ENCODE peak calls at places on chromosomes 5 and 9, in ten cellular contexts. One of them, this sample, is unnamed.
A peak's percentile ranks its signal among the peaks of the same experiment; 100 is the strongest.

GRCh38 chr5:169299651-169300467 is 1.1 kb downstream of the SLIT3 start:
- DNase-seq in K562: no peak
- DNase-seq in fibroblast of the aortic adventitia: peak; percentile 83
- DNase-seq in tibial artery: no peak
- DNase-seq in A549: peak; percentile 32
- DNase-seq in GM06990: no peak
- DNase-seq in NT2/D1: no peak
- DNase-seq in left lung: no peak
- DNase-seq in tibial nerve: no peak
- DNase-seq in OCI-LY7: no peak
- DNase-seq in this sample: no peak

GRCh38 chr9:127389391-127390242 is 7.4 kb upstream of the SLC2A8 start:
- DNase-seq in K562: no peak
- DNase-seq in fibroblast of the aortic adventitia: no peak
- DNase-seq in tibial artery: no peak
- DNase-seq in A549: no peak
- DNase-seq in GM06990: no peak
- DNase-seq in NT2/D1: no peak
- DNase-seq in left lung: no peak
- DNase-seq in tibial nerve: no peak
- DNase-seq in OCI-LY7: no peak
- DNase-seq in this sample: no peak

GRCh38 chr9:129182625-129183494 is 4.8 kb upstream of the IER5L start:
- DNase-seq in K562: peak; percentile 77
- DNase-seq in fibroblast of the aortic adventitia: peak; percentile 17
- DNase-seq in tibial artery: no peak
- DNase-seq in A549: peak; percentile 47
- DNase-seq in GM06990: no peak
- DNase-seq in NT2/D1: no peak
- DNase-seq in left lung: no peak
- DNase-seq in tibial nerve: peak; percentile 35
- DNase-seq in OCI-LY7: no peak
- DNase-seq in this sample: no peak

GRCh38 chr9:75169623-75170022 is 81.3 kb downstream of the OSTF1 start:
- DNase-seq in K562: no peak
- DNase-seq in fibroblast of the aortic adventitia: peak; percentile 78
- DNase-seq in tibial artery: no peak
- DNase-seq in A549: no peak
- DNase-seq in GM06990: no peak
- DNase-seq in NT2/D1: no peak
- DNase-seq in left lung: no peak
- DNase-seq in tibial nerve: no peak
- DNase-seq in OCI-LY7: no peak
- DNase-seq in this sample: no peak

GRCh38 chr5:148214665-148215064 is 11.8 kb downstream of the SPINK6 start:
- DNase-seq in K562: no peak
- DNase-seq in fibroblast of the aortic adventitia: no peak
- DNase-seq in tibial artery: no peak
- DNase-seq in A549: no peak
- DNase-seq in GM06990: no peak
- DNase-seq in NT2/D1: no peak
- DNase-seq in left lung: no peak
- DNase-seq in tibial nerve: peak; percentile 7
- DNase-seq in OCI-LY7: no peak
- DNase-seq in this sample: no peak

GRCh38 chr9:113316032-113316431 is 12.9 kb upstream of the RNF183 start:
- DNase-seq in K562: no peak
- DNase-seq in fibroblast of the aortic adventitia: no peak
- DNase-seq in tibial artery: no peak
- DNase-seq in A549: no peak
- DNase-seq in GM06990: no peak
- DNase-seq in NT2/D1: no peak
- DNase-seq in left lung: no peak
- DNase-seq in tibial nerve: no peak
- DNase-seq in OCI-LY7: no peak
- DNase-seq in this sample: no peak

GRCh38 chr5:79025054-79025465 is 40.0 kb upstream of the ARSB start:
- DNase-seq in K562: peak; percentile 66
- DNase-seq in fibroblast of the aortic adventitia: peak; percentile 78
- DNase-seq in tibial artery: peak; percentile 27
- DNase-seq in A549: peak; percentile 41
- DNase-seq in GM06990: peak; percentile 18
- DNase-seq in NT2/D1: peak; percentile 57
- DNase-seq in left lung: peak; percentile 79
- DNase-seq in tibial nerve: peak; percentile 46
- DNase-seq in OCI-LY7: peak; percentile 59
- DNase-seq in this sample: no peak

GRCh38 chr9:137301086-137301947 is 754 bp downstream of the NRARP start:
- DNase-seq in K562: peak; percentile 70
- DNase-seq in fibroblast of the aortic adventitia: peak; percentile 25
- DNase-seq in tibial artery: no peak
- DNase-seq in A549: no peak
- DNase-seq in GM06990: peak; percentile 73
- DNase-seq in NT2/D1: no peak
- DNase-seq in left lung: peak; percentile 81
- DNase-seq in tibial nerve: no peak
- DNase-seq in OCI-LY7: no peak
- DNase-seq in this sample: no peak

GRCh38 chr9:16475996-16476395 is 394.5 kb downstream of the BNC2 start:
- DNase-seq in K562: no peak
- DNase-seq in fibroblast of the aortic adventitia: no peak
- DNase-seq in tibial artery: no peak
- DNase-seq in A549: no peak
- DNase-seq in GM06990: no peak
- DNase-seq in NT2/D1: no peak
- DNase-seq in left lung: no peak
- DNase-seq in tibial nerve: no peak
- DNase-seq in OCI-LY7: no peak
- DNase-seq in this sample: no peak

GRCh38 chr9:121266906-121267650 is 884 bp upstream of the GSN start:
- DNase-seq in K562: no peak
- DNase-seq in fibroblast of the aortic adventitia: no peak
- DNase-seq in tibial artery: peak; percentile 57
- DNase-seq in A549: no peak
- DNase-seq in GM06990: no peak
- DNase-seq in NT2/D1: no peak
- DNase-seq in left lung: no peak
- DNase-seq in tibial nerve: peak; percentile 41
- DNase-seq in OCI-LY7: no peak
- DNase-seq in this sample: no peak

GRCh38 chr5:91499943-91500531 is 116.9 kb upstream of the ARRDC3 start:
- DNase-seq in K562: peak; percentile 41
- DNase-seq in fibroblast of the aortic adventitia: peak; percentile 72
- DNase-seq in tibial artery: no peak
- DNase-seq in A549: peak; percentile 54
- DNase-seq in GM06990: peak; percentile 8
- DNase-seq in NT2/D1: peak; percentile 16
- DNase-seq in left lung: no peak
- DNase-seq in tibial nerve: no peak
- DNase-seq in OCI-LY7: peak; percentile 47
- DNase-seq in this sample: no peak

GRCh38 chr5:141411575-141411974 is 1.2 kb upstream of the PCDHGA10 start:
- DNase-seq in K562: no peak
- DNase-seq in fibroblast of the aortic adventitia: no peak
- DNase-seq in tibial artery: no peak
- DNase-seq in A549: no peak
- DNase-seq in GM06990: no peak
- DNase-seq in NT2/D1: no peak
- DNase-seq in left lung: no peak
- DNase-seq in tibial nerve: no peak
- DNase-seq in OCI-LY7: no peak
- DNase-seq in this sample: no peak
- H3K4me3 ChIP-seq in K562: no peak overlapping the region
- H3K4me3 ChIP-seq in fibroblast of the aortic adventitia: no peak overlapping the region
- H3K4me3 ChIP-seq in tibial artery: no peak overlapping the region
- H3K4me3 ChIP-seq in A549: no peak overlapping the region
- H3K4me3 ChIP-seq in GM06990: no peak overlapping the region
- H3K4me3 ChIP-seq in NT2/D1: no peak overlapping the region
- H3K4me3 ChIP-seq in left lung: no peak overlapping the region
- H3K4me3 ChIP-seq in tibial nerve: no peak overlapping the region
- H3K4me3 ChIP-seq in OCI-LY7: no peak overlapping the region
- H3K4me3 ChIP-seq in this sample: no peak overlapping the region

DNA sequence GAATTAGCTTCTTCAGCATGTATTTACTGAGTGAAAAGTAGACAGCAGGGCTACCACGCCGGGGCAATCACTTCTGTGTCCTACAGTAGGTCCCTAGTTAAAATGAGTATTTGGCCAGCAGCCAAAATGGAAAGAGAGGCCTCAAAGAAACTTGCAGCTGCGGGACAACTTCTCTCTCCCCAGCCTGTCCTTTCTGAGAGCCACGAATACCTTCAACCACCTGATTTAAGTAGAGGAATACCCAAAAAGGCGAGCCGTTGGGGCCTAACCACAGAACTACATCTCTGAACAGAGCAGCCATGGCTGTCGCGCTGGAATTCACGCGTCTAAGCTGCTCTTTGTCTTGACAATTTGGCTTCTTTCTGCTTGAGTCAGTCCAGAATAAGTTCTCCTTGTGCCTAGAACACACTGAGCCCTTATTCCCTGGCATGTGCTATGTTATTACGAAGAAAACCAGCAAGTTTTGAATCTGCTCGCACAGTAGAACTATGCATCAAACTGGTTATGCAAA is 43.8 kb upstream of the GOLPH3 start:
- DNase-seq in K562: no peak
- DNase-seq in fibroblast of the aortic adventitia: peak; percentile 31
- DNase-seq in tibial artery: no peak
- DNase-seq in A549: no peak
- DNase-seq in GM06990: no peak
- DNase-seq in NT2/D1: no peak
- DNase-seq in left lung: no peak
- DNase-seq in tibial nerve: peak; percentile 65
- DNase-seq in OCI-LY7: peak; percentile 76
- DNase-seq in this sample: peak; percentile 37
- H3K4me3 ChIP-seq in K562: no peak overlapping the region
- H3K4me3 ChIP-seq in fibroblast of the aortic adventitia: no peak overlapping the region
- H3K4me3 ChIP-seq in tibial artery: no peak overlapping the region
- H3K4me3 ChIP-seq in A549: no peak overlapping the region
- H3K4me3 ChIP-seq in GM06990: no peak overlapping the region
- H3K4me3 ChIP-seq in NT2/D1: no peak overlapping the region
- H3K4me3 ChIP-seq in left lung: no peak overlapping the region
- H3K4me3 ChIP-seq in tibial nerve: no peak overlapping the region
- H3K4me3 ChIP-seq in OCI-LY7: peak overlapping the region; percentile 12
- H3K4me3 ChIP-seq in this sample: no peak overlapping the region

GRCh38 chr5:112208699-112209615 is 210.1 kb downstream of the EPB41L4A start:
- DNase-seq in K562: no peak
- DNase-seq in fibroblast of the aortic adventitia: no peak
- DNase-seq in tibial artery: no peak
- DNase-seq in A549: no peak
- DNase-seq in GM06990: no peak
- DNase-seq in NT2/D1: no peak
- DNase-seq in left lung: no peak
- DNase-seq in tibial nerve: no peak
- DNase-seq in OCI-LY7: no peak
- DNase-seq in this sample: no peak
- H3K4me3 ChIP-seq in K562: no peak overlapping the region
- H3K4me3 ChIP-seq in fibroblast of the aortic adventitia: no peak overlapping the region
- H3K4me3 ChIP-seq in tibial artery: no peak overlapping the region
- H3K4me3 ChIP-seq in A549: no peak overlapping the region
- H3K4me3 ChIP-seq in GM06990: no peak overlapping the region
- H3K4me3 ChIP-seq in NT2/D1: no peak overlapping the region
- H3K4me3 ChIP-seq in left lung: no peak overlapping the region
- H3K4me3 ChIP-seq in tibial nerve: no peak overlapping the region
- H3K4me3 ChIP-seq in OCI-LY7: no peak overlapping the region
- H3K4me3 ChIP-seq in this sample: no peak overlapping the region

DNA sequence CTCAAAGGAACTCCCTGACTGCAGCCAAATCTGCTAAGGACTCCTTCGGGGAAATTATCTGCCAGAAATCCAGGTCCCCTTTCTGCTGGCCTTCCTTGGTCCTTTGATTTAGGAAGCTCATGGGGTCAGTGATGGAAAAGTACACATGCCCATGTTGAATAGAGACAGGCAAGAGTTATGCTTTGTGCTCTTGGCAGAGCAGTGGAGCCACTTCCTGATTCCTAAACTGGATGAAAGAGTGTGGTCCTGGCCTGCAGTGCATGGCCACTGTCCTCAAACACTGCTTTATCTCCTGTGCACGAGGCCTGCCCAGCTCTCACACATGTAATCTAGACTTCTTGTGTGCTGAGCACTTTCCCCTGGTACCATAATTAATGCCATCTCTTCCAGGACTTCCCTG is 2.0 kb upstream of the EBF1 start:
- DNase-seq in K562: no peak
- DNase-seq in fibroblast of the aortic adventitia: no peak
- DNase-seq in tibial artery: no peak
- DNase-seq in A549: no peak
- DNase-seq in GM06990: no peak
- DNase-seq in NT2/D1: no peak
- DNase-seq in left lung: no peak
- DNase-seq in tibial nerve: no peak
- DNase-seq in OCI-LY7: peak; percentile 47
- DNase-seq in this sample: no peak
- H3K4me3 ChIP-seq in K562: no peak overlapping the region
- H3K4me3 ChIP-seq in fibroblast of the aortic adventitia: peak overlapping the region; percentile 86
- H3K4me3 ChIP-seq in tibial artery: peak overlapping the region; percentile 80
- H3K4me3 ChIP-seq in A549: no peak overlapping the region
- H3K4me3 ChIP-seq in GM06990: peak overlapping the region; percentile 87
- H3K4me3 ChIP-seq in NT2/D1: no peak overlapping the region
- H3K4me3 ChIP-seq in left lung: no peak overlapping the region
- H3K4me3 ChIP-seq in tibial nerve: peak overlapping the region; percentile 41
- H3K4me3 ChIP-seq in OCI-LY7: peak overlapping the region; percentile 94
- H3K4me3 ChIP-seq in this sample: peak overlapping the region; percentile 68

DNA sequence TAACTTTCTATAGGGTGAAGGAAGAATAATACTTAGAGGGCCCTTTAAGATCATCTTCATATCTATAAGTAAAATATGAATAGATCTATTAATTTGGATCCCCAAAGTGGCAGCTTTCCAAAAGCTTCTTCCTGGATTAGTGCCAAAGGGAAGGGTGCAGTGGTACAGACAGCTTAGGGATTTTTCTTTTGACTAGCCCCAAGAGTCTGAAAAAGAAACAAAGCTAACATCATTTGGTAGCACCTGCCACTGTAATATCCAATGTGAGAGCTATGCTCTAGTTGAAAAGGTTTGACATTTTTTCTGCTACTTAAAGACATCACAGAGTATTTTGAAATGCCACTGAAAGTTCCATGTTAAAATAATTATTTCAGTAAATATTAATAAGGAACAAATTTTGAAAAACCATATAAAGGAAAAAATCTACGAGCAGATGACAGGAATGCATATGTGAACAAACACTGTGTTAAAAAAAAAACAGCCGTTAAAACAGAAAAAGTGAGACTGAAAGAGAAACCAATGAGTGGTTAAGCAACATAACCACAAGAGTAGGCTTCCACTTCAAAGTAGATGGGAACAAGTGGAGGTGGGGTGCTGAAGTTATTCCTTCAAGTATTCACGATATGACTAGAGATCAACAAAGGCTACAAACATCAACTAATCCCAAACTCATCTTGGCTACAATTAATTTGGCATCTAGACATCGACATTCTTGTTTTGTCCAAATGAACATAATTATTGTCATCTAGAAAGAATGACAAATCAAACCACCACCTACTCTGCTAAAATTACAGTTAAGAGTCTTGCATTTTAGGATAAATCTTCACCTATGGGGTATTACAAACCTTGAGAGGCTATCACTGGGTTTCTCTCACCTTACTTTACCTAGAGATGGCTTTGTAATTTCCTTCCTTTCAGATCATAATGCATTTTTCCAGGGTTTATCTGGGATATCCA is 137.5 kb downstream of the CPLANE1 start:
- DNase-seq in K562: no peak
- DNase-seq in fibroblast of the aortic adventitia: no peak
- DNase-seq in tibial artery: no peak
- DNase-seq in A549: no peak
- DNase-seq in GM06990: peak; percentile 52
- DNase-seq in NT2/D1: no peak
- DNase-seq in left lung: no peak
- DNase-seq in tibial nerve: no peak
- DNase-seq in OCI-LY7: no peak
- DNase-seq in this sample: no peak
- H3K4me3 ChIP-seq in K562: no peak overlapping the region
- H3K4me3 ChIP-seq in fibroblast of the aortic adventitia: no peak overlapping the region
- H3K4me3 ChIP-seq in tibial artery: no peak overlapping the region
- H3K4me3 ChIP-seq in A549: no peak overlapping the region
- H3K4me3 ChIP-seq in GM06990: no peak overlapping the region
- H3K4me3 ChIP-seq in NT2/D1: no peak overlapping the region
- H3K4me3 ChIP-seq in left lung: no peak overlapping the region
- H3K4me3 ChIP-seq in tibial nerve: no peak overlapping the region
- H3K4me3 ChIP-seq in OCI-LY7: no peak overlapping the region
- H3K4me3 ChIP-seq in this sample: no peak overlapping the region

This sample was measured in breast epithelium.